ENCODE peak calls at places on chromosome 15, in eight cellular contexts. B is nephron progenitor cell; I is NCI-H1694 treated with DMSO at 0.1 percent for 48 hours; S is T-helper 2 cell; A is Panc1; Y is stimulated activated CD8-positive, alpha-beta memory T cell treated with anti-CD3 and anti-CD28 coated beads, Interleukin-2, amount 100 ng/mL, for 1 hour; X is NCI-H524; P is H7. L is an unnamed sample.

GRCh38 chr15:55289573-55290360 is at the start of gene RAB27A:
- DNase-seq in B (peak; percentile 82), I (no peak), S (peak; percentile 68), A (no peak), Y (peak; percentile 62), X (peak; percentile 74), P (peak; percentile 89), L (peak; percentile 61)

GRCh38 chr15:45320581-45320980 is 57.8 kb downstream of the GATM start:
- DNase-seq in B (no peak), I (no peak), S (no peak), A (no peak), Y (no peak), X (no peak), P (no peak), L (no peak)

GRCh38 chr15:87556886-87557285 is 699.7 kb downstream of the NTRK3 start:
- DNase-seq in B (no peak), I (no peak), S (no peak), A (no peak), Y (no peak), X (no peak), P (no peak), L (no peak)

GRCh38 chr15:98700501-98700900 is 52.2 kb downstream of the IGF1R start:
- DNase-seq in B (no peak), I (peak; percentile 8), S (no peak), A (no peak), Y (no peak), X (peak; percentile 92), P (no peak), L (no peak)

GRCh38 chr15:58486062-58486461 is 54.3 kb downstream of the LIPC start:
- DNase-seq in B (no peak), I (no peak), S (no peak), A (no peak), Y (no peak), X (peak; percentile 73), P (no peak), L (no peak)

GRCh38 chr15:74203914-74204431 is 1.4 kb upstream of the STRA6 start:
- DNase-seq in B (peak; percentile 44), I (no peak), S (no peak), A (no peak), Y (no peak), X (peak; percentile 85), P (peak; percentile 88), L (no peak)

GRCh38 chr15:34435658-34436057 is 1.9 kb downstream of the GOLGA8A start:
- DNase-seq in B (no peak), I (no peak), S (no peak), A (no peak), Y (no peak), X (no peak), P (no peak), L (no peak)

GRCh38 chr15:65275728-65276126 is 11.0 kb downstream of the PARP16 start:
- DNase-seq in B (no peak), I (no peak), S (no peak), A (no peak), Y (no peak), X (no peak), P (no peak), L (no peak)

GRCh38 chr15:70584838-70585706 is 178.3 kb downstream of the UACA start:
- DNase-seq in B (peak; percentile 85), I (no peak), S (peak; percentile 8), A (peak; percentile 8), Y (peak; percentile 16), X (peak; percentile 53), P (peak; percentile 97), L (peak; percentile 55)

GRCh38 chr15:70523634-70524033 is 239.7 kb downstream of the UACA start:
- DNase-seq in B (no peak), I (no peak), S (no peak), A (no peak), Y (no peak), X (no peak), P (no peak), L (no peak)

GRCh38 chr15:91018178-91018577 is 4.2 kb downstream of the VPS33B start:
- DNase-seq in B (no peak), I (no peak), S (no peak), A (no peak), Y (no peak), X (no peak), P (no peak), L (no peak)

GRCh38 chr15:40354408-40355171 is 3.4 kb upstream of the DISP2 start:
- DNase-seq in B (peak; percentile 59), I (peak; percentile 93), S (no peak), A (no peak), Y (no peak), X (peak; percentile 92), P (peak; percentile 91), L (no peak)